ENCODE peak calls at places on chromosome 2, in seven cellular contexts. One of them, this sample, is unnamed.

GRCh38 chr2:69686855-69687254 is 43.3 kb upstream of the AAK1 start:
- DNase-seq in A549: no peak
- DNase-seq in IMR-90: no peak
- DNase-seq in HepG2: peak; percentile 86
- DNase-seq in GM12878: no peak
- DNase-seq in HCT116: no peak
- DNase-seq in H1: no peak
- DNase-seq in this sample: no peak

GRCh38 chr2:58137221-58137620 is 90.6 kb downstream of the VRK2 start:
- DNase-seq in A549: no peak
- DNase-seq in IMR-90: peak; percentile 68
- DNase-seq in HepG2: no peak
- DNase-seq in GM12878: no peak
- DNase-seq in HCT116: no peak
- DNase-seq in H1: no peak
- DNase-seq in this sample: no peak

GRCh38 chr2:212908682-212909435 is 242.6 kb downstream of the IKZF2 start:
- DNase-seq in A549: no peak
- DNase-seq in IMR-90: no peak
- DNase-seq in HepG2: no peak
- DNase-seq in GM12878: no peak
- DNase-seq in HCT116: no peak
- DNase-seq in H1: no peak
- DNase-seq in this sample: no peak

GRCh38 chr2:46010925-46011490 is 286.2 kb upstream of the EPAS1 start:
- DNase-seq in A549: peak; percentile 62
- DNase-seq in IMR-90: peak; percentile 74
- DNase-seq in HepG2: peak; percentile 47
- DNase-seq in GM12878: no peak
- DNase-seq in HCT116: peak; percentile 19
- DNase-seq in H1: no peak
- DNase-seq in this sample: no peak

GRCh38 chr2:50535971-50536759 is 495.8 kb downstream of the NRXN1 start:
- DNase-seq in A549: peak; percentile 26
- DNase-seq in IMR-90: peak; percentile 55
- DNase-seq in HepG2: peak; percentile 6
- DNase-seq in GM12878: no peak
- DNase-seq in HCT116: peak; percentile 10
- DNase-seq in H1: no peak
- DNase-seq in this sample: no peak

GRCh38 chr2:173828189-173829157 is 136.7 kb downstream of the SP3 start:
- DNase-seq in A549: no peak
- DNase-seq in IMR-90: peak; percentile 52
- DNase-seq in HepG2: no peak
- DNase-seq in GM12878: no peak
- DNase-seq in HCT116: no peak
- DNase-seq in H1: no peak
- DNase-seq in this sample: no peak

GRCh38 chr2:173984866-173985588 is 19.9 kb upstream of the SP3 start:
- DNase-seq in A549: peak; percentile 21
- DNase-seq in IMR-90: no peak
- DNase-seq in HepG2: no peak
- DNase-seq in GM12878: no peak
- DNase-seq in HCT116: no peak
- DNase-seq in H1: no peak
- DNase-seq in this sample: no peak

GRCh38 chr2:235614900-235615712 is 121.3 kb downstream of the AGAP1 start:
- DNase-seq in A549: no peak
- DNase-seq in IMR-90: peak; percentile 85
- DNase-seq in HepG2: peak; percentile 53
- DNase-seq in GM12878: no peak
- DNase-seq in HCT116: no peak
- DNase-seq in H1: no peak
- DNase-seq in this sample: no peak

GRCh38 chr2:66509326-66509811 is 74.4 kb downstream of the MEIS1 start:
- DNase-seq in A549: no peak
- DNase-seq in IMR-90: peak; percentile 60
- DNase-seq in HepG2: no peak
- DNase-seq in GM12878: no peak
- DNase-seq in HCT116: no peak
- DNase-seq in H1: no peak
- DNase-seq in this sample: no peak

GRCh38 chr2:20067992-20068727 is 16.7 kb upstream of the LAPTM4A start:
- DNase-seq in A549: peak; percentile 29
- DNase-seq in IMR-90: peak; percentile 96
- DNase-seq in HepG2: no peak
- DNase-seq in GM12878: no peak
- DNase-seq in HCT116: no peak
- DNase-seq in H1: no peak
- DNase-seq in this sample: no peak

GRCh38 chr2:100755441-100755840 is 64.5 kb upstream of the NPAS2 start:
- DNase-seq in A549: no peak
- DNase-seq in IMR-90: peak; percentile 33
- DNase-seq in HepG2: no peak
- DNase-seq in GM12878: no peak
- DNase-seq in HCT116: no peak
- DNase-seq in H1: no peak
- DNase-seq in this sample: no peak

GRCh38 chr2:235495373-235496238 is 1.8 kb downstream of the AGAP1 start:
- DNase-seq in A549: no peak
- DNase-seq in IMR-90: no peak
- DNase-seq in HepG2: no peak
- DNase-seq in GM12878: no peak
- DNase-seq in HCT116: no peak
- DNase-seq in H1: no peak
- DNase-seq in this sample: no peak

GRCh38 chr2:178498137-178498536 is 17.9 kb downstream of the PLEKHA3 start:
- DNase-seq in A549: no peak
- DNase-seq in IMR-90: no peak
- DNase-seq in HepG2: no peak
- DNase-seq in GM12878: no peak
- DNase-seq in HCT116: no peak
- DNase-seq in H1: no peak
- DNase-seq in this sample: peak; percentile 69

GRCh38 chr2:54945401-54946219 is 104.6 kb downstream of the RTN4 start:
- DNase-seq in A549: peak; percentile 24
- DNase-seq in IMR-90: peak; percentile 68
- DNase-seq in HepG2: peak; percentile 45
- DNase-seq in GM12878: peak; percentile 15
- DNase-seq in HCT116: no peak
- DNase-seq in H1: no peak
- DNase-seq in this sample: no peak

GRCh38 chr2:239040152-239040761 is 192.4 kb downstream of the TWIST2 start:
- DNase-seq in A549: no peak
- DNase-seq in IMR-90: no peak
- DNase-seq in HepG2: peak; percentile 85
- DNase-seq in GM12878: no peak
- DNase-seq in HCT116: no peak
- DNase-seq in H1: no peak
- DNase-seq in this sample: no peak

GRCh38 chr2:30664761-30665358 is 142.4 kb downstream of the CAPN13 start:
- DNase-seq in A549: peak; percentile 91
- DNase-seq in IMR-90: peak; percentile 97
- DNase-seq in HepG2: peak; percentile 41
- DNase-seq in GM12878: no peak
- DNase-seq in HCT116: peak; percentile 76
- DNase-seq in H1: no peak
- DNase-seq in this sample: peak; percentile 31

GRCh38 chr2:119523959-119524694 is at the start of gene SCTR:
- DNase-seq in A549: peak; percentile 21
- DNase-seq in IMR-90: no peak
- DNase-seq in HepG2: no peak
- DNase-seq in GM12878: no peak
- DNase-seq in HCT116: no peak
- DNase-seq in H1: no peak
- DNase-seq in this sample: no peak

GRCh38 chr2:143885461-143885860 is 634.5 kb downstream of the ZEB2 start:
- DNase-seq in A549: no peak
- DNase-seq in IMR-90: peak; percentile 3
- DNase-seq in HepG2: no peak
- DNase-seq in GM12878: no peak
- DNase-seq in HCT116: no peak
- DNase-seq in H1: no peak
- DNase-seq in this sample: no peak

GRCh38 chr2:26735096-26735495 is 29.0 kb upstream of the SLC35F6 start:
- DNase-seq in A549: peak; percentile 86
- DNase-seq in IMR-90: peak; percentile 96
- DNase-seq in HepG2: no peak
- DNase-seq in GM12878: no peak
- DNase-seq in HCT116: no peak
- DNase-seq in H1: no peak
- DNase-seq in this sample: no peak

GRCh38 chr2:174866421-174866820 is 102.1 kb upstream of the CHRNA1 start:
- DNase-seq in A549: no peak
- DNase-seq in IMR-90: no peak
- DNase-seq in HepG2: no peak
- DNase-seq in GM12878: no peak
- DNase-seq in HCT116: no peak
- DNase-seq in H1: no peak
- DNase-seq in this sample: no peak

GRCh38 chr2:171862501-171862900 is 31.5 kb downstream of the SLC25A12 start:
- DNase-seq in A549: no peak
- DNase-seq in IMR-90: no peak
- DNase-seq in HepG2: no peak
- DNase-seq in GM12878: no peak
- DNase-seq in HCT116: no peak
- DNase-seq in H1: no peak
- DNase-seq in this sample: no peak

GRCh38 chr2:217806480-217806760 is 196.4 kb downstream of the TNS1 start:
- DNase-seq in A549: no peak
- DNase-seq in IMR-90: no peak
- DNase-seq in HepG2: no peak
- DNase-seq in GM12878: no peak
- DNase-seq in HCT116: no peak
- DNase-seq in H1: no peak
- DNase-seq in this sample: no peak

GRCh38 chr2:20674974-20675679 is 8.2 kb downstream of the GDF7 start:
- DNase-seq in A549: no peak
- DNase-seq in IMR-90: peak; percentile 87
- DNase-seq in HepG2: peak; percentile 44
- DNase-seq in GM12878: no peak
- DNase-seq in HCT116: no peak
- DNase-seq in H1: no peak
- DNase-seq in this sample: no peak

GRCh38 chr2:216742411-216742810 is 47.1 kb upstream of the IGFBP5 start:
- DNase-seq in A549: no peak
- DNase-seq in IMR-90: no peak
- DNase-seq in HepG2: no peak
- DNase-seq in GM12878: no peak
- DNase-seq in HCT116: no peak
- DNase-seq in H1: no peak
- DNase-seq in this sample: no peak

GRCh38 chr2:215505044-215505786 is 69.3 kb upstream of the FN1 start:
- DNase-seq in A549: peak; percentile 30
- DNase-seq in IMR-90: peak; percentile 89
- DNase-seq in HepG2: peak; percentile 90
- DNase-seq in GM12878: no peak
- DNase-seq in HCT116: no peak
- DNase-seq in H1: no peak
- DNase-seq in this sample: peak; percentile 82
- TF ChIP-seq CEBPB in A549: no peak
- TF ChIP-seq CEBPB in IMR-90: peak; percentile 93
- TF ChIP-seq CEBPB in HepG2: peak; percentile 87
- TF ChIP-seq CEBPB in GM12878: no peak
- TF ChIP-seq CEBPB in HCT116: no peak
- TF ChIP-seq CEBPB in H1: no peak
- TF ChIP-seq CEBPB in this sample: peak; percentile 93

GRCh38 chr2:88615822-88616221 is 11.4 kb downstream of the EIF2AK3 start:
- DNase-seq in A549: no peak
- DNase-seq in IMR-90: no peak
- DNase-seq in HepG2: no peak
- DNase-seq in GM12878: no peak
- DNase-seq in HCT116: no peak
- DNase-seq in H1: no peak
- DNase-seq in this sample: no peak
- TF ChIP-seq CEBPB in A549: no peak
- TF ChIP-seq CEBPB in IMR-90: no peak
- TF ChIP-seq CEBPB in HepG2: no peak
- TF ChIP-seq CEBPB in GM12878: no peak
- TF ChIP-seq CEBPB in HCT116: no peak
- TF ChIP-seq CEBPB in H1: no peak
- TF ChIP-seq CEBPB in this sample: no peak

GRCh38 chr2:5041501-5041900 is 650.7 kb upstream of the SOX11 start:
- DNase-seq in A549: no peak
- DNase-seq in IMR-90: no peak
- DNase-seq in HepG2: no peak
- DNase-seq in GM12878: no peak
- DNase-seq in HCT116: no peak
- DNase-seq in H1: no peak
- DNase-seq in this sample: no peak

DNA sequence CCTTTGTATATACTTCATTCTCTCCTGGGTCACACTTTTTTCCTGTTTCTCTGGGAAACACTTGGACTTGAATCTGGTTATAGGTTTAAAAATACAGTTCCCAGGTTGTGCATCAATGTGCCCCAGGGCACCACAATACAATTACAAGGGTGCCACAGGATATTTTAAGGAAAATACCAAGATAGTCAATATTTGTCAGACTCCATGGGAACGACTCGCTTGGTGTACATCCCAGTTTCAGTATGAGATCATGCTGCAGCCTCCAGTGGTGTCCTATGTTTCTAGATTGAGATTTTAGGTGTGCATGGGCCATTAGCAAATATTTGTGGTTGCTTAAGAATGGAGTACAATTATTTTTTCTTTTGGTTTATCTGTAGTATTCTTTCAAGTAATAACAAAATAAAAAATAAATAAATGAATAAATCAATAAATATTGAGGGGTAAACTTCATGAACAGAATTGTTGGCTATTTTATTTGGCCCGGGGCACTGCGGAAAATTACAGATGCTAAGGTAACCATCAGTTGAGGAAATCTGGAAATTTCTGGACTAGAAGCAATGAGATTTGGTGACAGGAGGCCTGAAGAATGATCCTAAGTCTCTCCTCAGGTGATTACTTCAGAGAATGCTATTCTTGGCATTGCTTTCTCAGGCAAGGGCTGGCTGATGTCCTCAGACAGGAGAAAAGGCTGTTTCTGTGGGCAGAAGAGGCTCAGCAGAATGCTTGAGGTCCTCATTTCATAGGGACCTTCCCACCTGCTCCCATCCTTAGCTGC is 649.3 kb upstream of the SOX11 start:
- DNase-seq in A549: no peak
- DNase-seq in IMR-90: no peak
- DNase-seq in HepG2: no peak
- DNase-seq in GM12878: no peak
- DNase-seq in HCT116: no peak
- DNase-seq in H1: no peak
- DNase-seq in this sample: no peak
- TF ChIP-seq CEBPB in A549: no peak
- TF ChIP-seq CEBPB in IMR-90: no peak
- TF ChIP-seq CEBPB in HepG2: no peak
- TF ChIP-seq CEBPB in GM12878: no peak
- TF ChIP-seq CEBPB in HCT116: no peak
- TF ChIP-seq CEBPB in H1: no peak
- TF ChIP-seq CEBPB in this sample: no peak

GRCh38 chr2:114754907-114755563 is 312.6 kb downstream of the DPP10 start:
- DNase-seq in A549: peak; percentile 61
- DNase-seq in IMR-90: no peak
- DNase-seq in HepG2: no peak
- DNase-seq in GM12878: no peak
- DNase-seq in HCT116: no peak
- DNase-seq in H1: no peak
- DNase-seq in this sample: no peak

GRCh38 chr2:114752425-114752824 is 310.0 kb downstream of the DPP10 start:
- DNase-seq in A549: no peak
- DNase-seq in IMR-90: no peak
- DNase-seq in HepG2: no peak
- DNase-seq in GM12878: no peak
- DNase-seq in HCT116: no peak
- DNase-seq in H1: no peak
- DNase-seq in this sample: no peak

GRCh38 chr2:114753145-114753544 is 310.7 kb downstream of the DPP10 start:
- DNase-seq in A549: no peak
- DNase-seq in IMR-90: no peak
- DNase-seq in HepG2: no peak
- DNase-seq in GM12878: no peak
- DNase-seq in HCT116: no peak
- DNase-seq in H1: no peak
- DNase-seq in this sample: no peak
- TF ChIP-seq CEBPB in A549: no peak
- TF ChIP-seq CEBPB in IMR-90: no peak
- TF ChIP-seq CEBPB in HepG2: no peak
- TF ChIP-seq CEBPB in GM12878: no peak
- TF ChIP-seq CEBPB in HCT116: no peak
- TF ChIP-seq CEBPB in H1: no peak
- TF ChIP-seq CEBPB in this sample: no peak

This sample was measured in K562.